ENCODE peak calls at places on chromosomes 6 and 20, in four cellular contexts. Z is small intestine; Q is iPS DF 6.9; T is CD4-positive, alpha-beta memory T cell. W is an unnamed sample.

GRCh38 chr6:32967151-32968091 is 973 bp upstream of the BRD2 start:
- DNase-seq in T (peak; percentile 34), Q (no peak), Z (peak; percentile 63), W (no peak)

GRCh38 chr6:159151266-159151855 is 17.8 kb upstream of the FNDC1 start:
- DNase-seq in T (peak; percentile 30), Q (no peak), Z (peak; percentile 36), W (no peak)

GRCh38 chr6:16766836-16767745 is 5.8 kb upstream of the ATXN1 start:
- DNase-seq in T (no peak), Z (no peak), Q (no peak), W (no peak)

GRCh38 chr6:44508646-44509045 is 121.1 kb downstream of the CDC5L start:
- DNase-seq in Z (no peak), Q (no peak), T (no peak), W (no peak)

GRCh38 chr6:10733863-10734262 is 11.0 kb downstream of the TMEM14C start:
- DNase-seq in Z (no peak), Q (no peak), T (no peak), W (no peak)

GRCh38 chr6:126127662-126128061 is 141.3 kb downstream of the TRMT11 start:
- DNase-seq in T (no peak), Q (no peak), Z (no peak), W (no peak)

GRCh38 chr20:7627734-7628663 is 312.3 kb downstream of the HAO1 start:
- DNase-seq in T (no peak), Q (no peak), Z (no peak), W (no peak)

GRCh38 chr6:106547961-106548453 is 81.3 kb downstream of the RTN4IP1 start:
- DNase-seq in Q (no peak), Z (no peak), T (no peak), W (peak; percentile 20)

GRCh38 chr6:108872001-108872974 is 24.1 kb downstream of the ARMC2 start:
- DNase-seq in Q (no peak), Z (peak; percentile 27), T (no peak), W (no peak)

GRCh38 chr20:63068711-63069367 is 62.1 kb upstream of the BHLHE23 start:
- DNase-seq in Z (no peak), Q (no peak), T (no peak), W (no peak)

GRCh38 chr20:3360752-3361151 is 46.7 kb downstream of the DNAAF9 start:
- DNase-seq in T (no peak), Z (no peak), Q (no peak), W (no peak)

DNA sequence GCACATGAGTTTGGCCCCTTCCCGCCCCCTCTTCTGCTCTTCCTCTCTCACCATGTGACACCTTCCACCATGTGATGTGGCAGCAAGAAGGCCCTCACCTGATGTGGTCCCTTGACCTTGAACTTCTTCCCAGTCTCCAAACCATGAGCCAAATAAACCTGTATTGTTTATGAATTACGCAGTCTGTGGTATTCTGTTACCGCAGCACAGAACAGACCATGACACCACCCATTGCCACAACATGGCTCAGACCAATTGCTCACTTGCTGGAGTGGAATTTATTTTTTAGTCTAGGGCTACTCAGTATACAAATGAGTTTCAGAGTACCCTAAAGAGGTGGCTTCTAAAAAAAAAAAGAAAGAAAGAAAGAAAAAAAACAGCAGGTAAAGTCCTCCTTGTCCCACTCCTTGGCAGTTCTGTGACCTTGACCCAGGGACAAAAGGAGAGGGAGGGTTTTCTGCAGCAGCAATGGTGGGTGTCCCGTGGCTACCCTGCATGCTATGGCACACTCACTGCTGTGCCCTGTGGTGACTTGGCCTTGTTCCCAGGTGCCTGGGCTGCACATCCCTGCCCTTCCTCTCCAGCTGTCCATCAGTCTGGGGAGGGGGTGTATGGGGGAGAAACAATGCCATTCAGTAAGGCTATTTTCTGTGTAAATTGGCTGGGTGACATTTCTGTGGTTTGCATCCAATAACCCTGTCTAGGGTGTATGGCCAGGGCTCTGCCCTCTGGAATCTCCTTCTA is 5.4 kb upstream of the VSX1 start:
- DNase-seq in Z (no peak), Q (no peak), T (no peak), W (no peak)
- H3K4me1 ChIP-seq in Z (no peaks in the 10 kb centered on the region), Q (peaks cover 2% of the 10 kb centered on the region), T (peaks cover 53% of the 10 kb centered on the region), W (peaks cover 11% of the 10 kb centered on the region)

GRCh38 chr20:50710492-50711063 is 19.2 kb upstream of the RIPOR3 start:
- DNase-seq in Z (peak; percentile 34), Q (no peak), T (no peak), W (no peak)
- H3K27ac ChIP-seq in Z (no peak overlapping the region), Q (no peak overlapping the region), T (no peak overlapping the region), W (no peak overlapping the region)

GRCh38 chr20:37201827-37202162 is 22.4 kb upstream of the MROH8 start:
- DNase-seq in Z (no peak), T (no peak), Q (no peak), W (no peak)
- H3K4me3 ChIP-seq in Z (no peak overlapping the region), T (no peak overlapping the region), Q (no peak overlapping the region), W (no peak overlapping the region)

GRCh38 chr6:111757342-111757741 is 115.9 kb downstream of the FYN start:
- DNase-seq in Q (no peak), Z (no peak), T (peak; percentile 68), W (no peak)
- H3K4me1 ChIP-seq in Q (no peaks in the 10 kb centered on the region), Z (peaks cover 2% of the 10 kb centered on the region), T (peaks cover 88% of the 10 kb centered on the region), W (no peaks in the 10 kb centered on the region)

W was measured in prostate gland.